ENCODE peak calls at places on chromosomes 2 and 18, in five cellular contexts. S is BJ, P is astrocyte, K is tibial artery, G is fibroblast of pulmonary artery. U is an unnamed sample.

GRCh38 chr2:223625652-223626051 is 23.5 kb upstream of the SCG2 start:
- DNase-seq in S (no peak), P (no peak), K (no peak), G (no peak), U (no peak)

GRCh38 chr18:77400561-77400960 is 150.9 kb downstream of the GALR1 start:
- DNase-seq in S (no peak), P (no peak), K (no peak), G (no peak), U (no peak)

GRCh38 chr2:33212151-33212550 is 264.3 kb upstream of the RASGRP3 start:
- DNase-seq in S (peak; percentile 46), P (peak; percentile 95), K (peak; percentile 71), G (peak; percentile 99), U (peak; percentile 98)

GRCh38 chr18:57561728-57562423 is 24.6 kb downstream of the FECH start:
- DNase-seq in S (no peak), P (peak; percentile 20), K (no peak), G (peak; percentile 68), U (peak; percentile 75)

GRCh38 chr18:74286106-74286856 is 5.5 kb downstream of the CYB5A start:
- DNase-seq in S (no peak), P (no peak), K (no peak), G (peak; percentile 32), U (peak; percentile 37)

GRCh38 chr2:207423886-207424285 is 105.9 kb upstream of the CREB1 start:
- DNase-seq in S (peak; percentile 80), P (peak; percentile 100), K (no peak), G (peak; percentile 84), U (peak; percentile 95)

GRCh38 chr2:173555833-173556232 is 201.2 kb downstream of the CDCA7 start:
- DNase-seq in S (no peak), P (peak; percentile 22), K (no peak), G (peak; percentile 40), U (peak; percentile 67)

GRCh38 chr18:48418000-48418399 is 8.8 kb upstream of the ZBTB7C start:
- DNase-seq in S (no peak), P (no peak), K (no peak), G (no peak), U (no peak)

GRCh38 chr18:60113396-60113795 is 213.6 kb downstream of the PMAIP1 start:
- DNase-seq in S (no peak), P (no peak), K (no peak), G (no peak), U (no peak)

DNA sequence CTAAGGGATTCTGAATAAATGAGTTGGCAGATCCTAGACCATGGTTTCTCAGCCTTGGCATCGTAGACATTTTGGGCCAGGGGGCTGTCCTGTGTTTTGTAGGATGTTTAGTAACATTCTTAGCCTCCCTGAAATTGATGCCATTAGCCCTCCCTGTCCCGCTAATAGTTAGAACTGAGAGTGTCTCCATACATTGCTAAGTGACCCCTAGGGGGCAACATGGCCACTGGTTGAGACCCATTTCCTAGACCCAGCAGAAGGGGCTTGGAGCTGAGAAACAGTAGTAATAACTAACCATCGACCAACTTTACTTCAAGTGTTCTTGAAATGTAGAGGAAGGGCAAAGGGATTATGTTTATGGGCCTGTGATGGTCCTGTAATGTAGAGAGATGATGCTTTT is 40.8 kb downstream of the KCMF1 start:
- DNase-seq in S (no peak), P (no peak), K (no peak), G (no peak), U (no peak)
- TF ChIP-seq CTCF in S (no peak), P (no peak), K (no peak), G (peak; percentile 13), U (peak; percentile 15)

DNA sequence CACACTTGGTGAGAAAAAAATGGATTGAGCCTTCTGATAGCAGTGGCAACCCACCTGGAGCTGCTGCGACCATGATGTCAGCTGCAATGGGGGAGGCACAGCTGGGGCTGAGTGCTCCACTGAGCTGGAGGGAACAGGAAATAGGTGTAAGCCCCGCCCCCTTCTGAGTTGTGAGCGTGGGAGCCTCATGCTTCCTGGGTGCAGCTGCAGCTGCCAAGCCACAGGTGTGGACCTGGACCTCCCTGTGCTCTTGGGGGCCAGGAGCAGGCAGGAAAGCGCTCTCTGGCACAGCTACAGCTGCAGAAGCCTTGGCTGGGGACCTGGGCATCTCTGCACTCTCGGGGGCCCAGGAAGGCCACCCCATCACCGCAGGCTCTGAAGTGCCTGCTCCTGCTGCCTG is 970.6 kb downstream of the DCDC2C start:
- DNase-seq in S (no peak), P (no peak), K (no peak), G (no peak), U (no peak)
- TF ChIP-seq CTCF in S (no peak), P (no peak), K (no peak), G (no peak), U (no peak)

DNA sequence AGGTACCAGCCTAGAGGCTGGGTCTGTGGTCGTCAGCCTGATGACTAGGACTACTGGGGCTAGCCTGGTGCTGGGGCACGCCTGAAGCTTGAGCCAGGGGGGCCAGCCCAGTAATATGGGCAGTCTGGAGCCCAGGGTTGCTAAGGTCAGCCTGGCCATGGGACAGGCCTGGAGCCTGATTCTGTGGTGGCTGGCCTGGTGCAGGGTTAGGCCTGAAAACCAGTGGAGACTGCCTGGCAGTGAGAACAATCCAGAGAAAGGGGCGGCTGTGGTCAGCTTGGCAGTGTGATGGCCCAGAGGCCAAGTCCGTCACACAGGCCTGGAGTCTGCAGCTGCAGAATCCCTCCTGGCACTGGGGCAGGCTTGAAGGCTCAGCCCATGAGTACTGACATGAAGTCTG is 445.8 kb downstream of the SATB2 start:
- DNase-seq in S (no peak), P (no peak), K (no peak), G (no peak), U (no peak)
- TF ChIP-seq CTCF in S (no peak), P (no peak), K (no peak), G (no peak), U (no peak)

GRCh38 chr2:8867363-8867762 is 29.9 kb upstream of the KIDINS220 start:
- DNase-seq in S (no peak), P (no peak), K (no peak), G (no peak), U (no peak)

GRCh38 chr2:8877332-8877731 is 39.9 kb upstream of the KIDINS220 start:
- DNase-seq in S (no peak), P (no peak), K (no peak), G (no peak), U (no peak)

GRCh38 chr2:8876628-8877027 is 39.2 kb upstream of the KIDINS220 start:
- DNase-seq in S (no peak), P (peak; percentile 56), K (no peak), G (no peak), U (peak; percentile 29)

GRCh38 chr2:8872821-8873432 is 35.5 kb upstream of the KIDINS220 start:
- DNase-seq in S (peak; percentile 11), P (peak; percentile 54), K (no peak), G (peak; percentile 74), U (peak; percentile 87)
- TF ChIP-seq CTCF in S (peak; percentile 63), P (peak; percentile 67), K (peak; percentile 43), G (peak; percentile 59), U (peak; percentile 67)

DNA sequence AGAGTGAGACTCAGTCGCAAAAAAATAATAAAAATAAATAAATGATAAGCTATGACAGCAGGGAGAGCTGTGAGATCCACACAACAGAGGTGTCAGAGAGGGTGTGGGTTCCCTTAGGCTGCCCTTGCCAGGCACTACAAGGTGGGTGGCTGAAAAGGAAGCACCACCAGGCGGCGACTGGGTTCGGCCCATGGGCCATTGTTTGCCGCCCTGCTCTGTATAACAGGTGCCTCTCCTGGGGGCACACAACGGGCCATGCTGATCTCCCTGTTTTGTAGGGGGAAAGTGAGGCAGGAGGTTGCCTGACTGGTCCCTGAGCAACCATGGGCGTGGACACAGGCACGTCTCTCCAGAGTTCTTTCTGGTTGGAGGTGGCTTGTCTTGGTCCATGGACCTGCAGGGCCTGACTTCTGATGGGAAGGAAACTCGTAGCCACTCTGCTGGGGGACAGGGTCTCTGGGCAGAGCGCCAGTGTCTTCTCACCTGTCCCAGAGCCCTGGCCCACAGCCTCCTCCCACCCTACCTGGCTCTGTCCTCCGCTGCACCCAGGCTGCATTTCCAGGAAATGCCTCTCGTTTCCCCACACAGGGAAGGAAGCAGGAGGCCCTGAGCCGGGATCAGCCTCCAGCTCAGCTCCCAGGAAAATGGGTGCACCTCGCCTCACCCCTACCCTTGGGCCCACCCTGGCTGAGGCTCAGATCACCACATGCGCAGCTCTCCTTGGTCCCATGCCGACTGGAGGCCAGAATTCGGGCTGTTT is 109.6 kb upstream of the ODC1 start:
- DNase-seq in S (no peak), P (no peak), K (no peak), G (no peak), U (no peak)
- TF ChIP-seq CTCF in S (no peak), P (no peak), K (no peak), G (no peak), U (no peak)

U was measured in choroid plexus epithelial cell.